ENCODE peak calls at places on chromosomes 4 and X, in seven cellular contexts. G is lower leg skin, N is GM13977, B is BE2C, H is thoracic aorta, J is colonic mucosa, C is neural progenitor cell. R is an unnamed sample.

GRCh38 chr4:172851534-172851933 is 317.1 kb upstream of the GALNT7 start:
- DNase-seq in G (no peak), N (no peak), B (no peak), H (no peak), J (no peak), C (no peak), R (no peak)

GRCh38 chr4:173505924-173506779 is 23.9 kb downstream of the HAND2 start:
- DNase-seq in G (no peak), N (peak), B (peak), H (no peak), J (peak), C (peak), R (peak)

GRCh38 chrX:152991123-152991522 is 2.8 kb downstream of the PNMA5 start:
- DNase-seq in G (no peak), N (peak), B (no peak), H (no peak), J (no peak), C (no peak), R (no peak)

GRCh38 chr4:114082348-114082747 is 102.9 kb upstream of the ARSJ start:
- DNase-seq in G (no peak), N (no peak), B (no peak), H (no peak), J (no peak), C (no peak), R (no peak)

GRCh38 chr4:1193206-1194027 is 21.0 kb upstream of the SPON2 start:
- DNase-seq in G (no peak), N (no peak), B (no peak), H (no peak), J (peak), C (no peak), R (peak)

GRCh38 chrX:154444001-154444754 is at the start of gene FAM50A:
- DNase-seq in G (peak), N (peak), B (peak), H (no peak), J (peak), C (peak), R (no peak)

GRCh38 chrX:1153940-1154339 is 58.5 kb downstream of the CRLF2 start:
- DNase-seq in G (no peak), N (no peak), B (no peak), H (no peak), J (no peak), C (no peak), R (peak)

GRCh38 chr4:146520894-146521542 is 722 bp downstream of the SLC10A7 start:
- DNase-seq in G (peak), N (peak), B (peak), H (no peak), J (peak), C (peak), R (no peak)

GRCh38 chr4:118158946-118159345 is 124.7 kb downstream of the NDST3 start:
- DNase-seq in G (no peak), N (no peak), B (no peak), H (no peak), J (no peak), C (peak), R (no peak)

GRCh38 chr4:107699466-107700206 is 20.4 kb downstream of the PAPSS1 start:
- DNase-seq in G (no peak), N (no peak), B (no peak), H (no peak), J (no peak), C (no peak), R (no peak)

GRCh38 chrX:150034788-150035187 is 96.5 kb upstream of the EOLA2 start:
- DNase-seq in G (no peak), N (no peak), B (no peak), H (no peak), J (no peak), C (no peak), R (no peak)

GRCh38 chr4:26238782-26239647 is 81.8 kb upstream of the RBPJ start:
- DNase-seq in G (no peak), N (no peak), B (no peak), H (no peak), J (peak), C (peak), R (no peak)

GRCh38 chrX:55057691-55058249 is 17.1 kb upstream of the PAGE2B start:
- DNase-seq in G (peak), N (peak), B (peak), H (no peak), J (peak), C (peak), R (no peak)

GRCh38 chrX:118990512-118991227 is 16.3 kb downstream of the LONRF3 start:
- DNase-seq in G (no peak), N (no peak), B (no peak), H (no peak), J (no peak), C (no peak), R (peak)

GRCh38 chrX:128897611-128898010 is 625.7 kb downstream of the SMARCA1 start:
- DNase-seq in G (no peak), N (no peak), B (no peak), H (no peak), J (no peak), C (no peak), R (no peak)

GRCh38 chr4:42703776-42704175 is 46.9 kb upstream of the ATP8A1 start:
- DNase-seq in G (no peak), N (no peak), B (peak), H (no peak), J (no peak), C (no peak), R (no peak)

GRCh38 chrX:32155044-32155638 is 1056.2 kb downstream of the DMD start:
- DNase-seq in G (no peak), N (no peak), B (no peak), H (no peak), J (no peak), C (peak), R (no peak)

GRCh38 chr4:148852092-148852699 is 410.0 kb upstream of the NR3C2 start:
- DNase-seq in G (no peak), N (no peak), B (no peak), H (no peak), J (no peak), C (no peak), R (no peak)

GRCh38 chrX:54043696-54044125 is 562 bp downstream of the PHF8 start:
- DNase-seq in G (peak), N (peak), B (no peak), H (no peak), J (peak), C (peak), R (peak)

GRCh38 chrX:108261541-108262218 is 170.1 kb downstream of the ATG4A start:
- DNase-seq in G (no peak), N (no peak), B (no peak), H (no peak), J (no peak), C (no peak), R (no peak)

DNA sequence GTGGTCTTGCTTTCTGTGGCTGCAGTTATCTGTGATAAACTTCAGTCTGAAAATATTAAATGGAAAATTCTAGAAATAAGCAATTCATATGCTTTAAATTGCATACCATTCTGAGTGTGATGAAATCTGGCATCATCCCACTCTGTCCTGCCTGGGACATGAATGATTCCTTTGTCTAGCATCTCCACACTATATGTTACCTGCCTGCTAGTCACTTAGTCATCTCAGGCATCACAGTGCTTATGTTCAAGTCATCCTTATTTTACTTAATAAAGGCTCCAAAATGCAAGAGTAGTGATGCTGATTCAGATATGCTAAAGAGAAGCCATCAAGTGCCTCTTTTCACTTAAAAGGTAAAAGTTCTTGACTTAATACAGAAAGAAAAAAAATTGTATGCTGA is 14.3 kb upstream of the RAB9B start:
- DNase-seq in G (no peak), N (no peak), B (no peak), H (no peak), J (no peak), C (no peak), R (no peak)
- TF ChIP-seq CTCF in G (no peak), N (no peak), B (no peak), H (no peak), J (no peak), C (no peak), R (no peak)

DNA sequence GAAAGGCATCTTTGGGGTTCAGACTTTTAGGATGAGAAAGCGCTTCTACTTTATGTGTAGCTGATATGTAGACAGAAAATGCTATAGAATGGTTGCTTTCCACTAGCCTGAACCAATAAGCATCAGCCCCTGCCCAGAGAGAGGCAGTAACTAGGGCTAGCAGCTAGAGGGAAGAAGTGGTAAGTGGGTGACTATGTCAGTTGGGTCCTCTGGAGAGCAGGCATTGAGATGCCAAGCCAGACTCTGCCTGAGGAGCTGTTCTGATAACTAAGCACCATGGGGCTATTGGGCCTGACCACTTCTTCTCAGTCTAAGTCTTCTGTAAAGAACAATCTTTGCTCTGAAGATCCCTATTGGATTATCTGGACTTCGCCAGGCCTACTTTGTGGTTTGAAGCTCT is 146.1 kb downstream of the RBM46 start:
- DNase-seq in G (no peak), N (no peak), B (no peak), H (no peak), J (no peak), C (no peak), R (no peak)
- TF ChIP-seq CTCF in G (no peak), N (no peak), B (no peak), H (no peak), J (no peak), C (no peak), R (no peak)

DNA sequence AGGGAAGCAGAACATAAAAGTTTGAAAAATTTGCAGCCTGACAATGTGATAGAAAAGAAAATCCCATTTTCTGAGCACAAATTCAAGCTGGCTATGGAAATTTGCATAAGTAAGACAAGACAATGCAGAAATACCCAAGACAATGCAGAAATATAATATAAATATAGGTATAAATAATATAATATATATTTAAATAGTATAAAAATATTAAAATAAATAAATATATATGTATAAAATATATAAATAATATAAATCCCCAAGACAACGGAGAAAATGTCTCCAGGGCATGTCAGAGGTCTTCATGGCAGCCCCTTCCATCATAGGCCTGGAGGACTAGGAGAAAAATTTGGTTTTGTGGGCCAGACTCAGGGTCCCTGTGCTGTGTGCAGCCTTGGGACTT is 125.0 kb upstream of the AADAT start:
- DNase-seq in G (no peak), N (no peak), B (no peak), H (no peak), J (no peak), C (no peak), R (no peak)
- TF ChIP-seq CTCF in G (no peak), N (no peak), B (no peak), H (no peak), J (no peak), C (no peak), R (no peak)

DNA sequence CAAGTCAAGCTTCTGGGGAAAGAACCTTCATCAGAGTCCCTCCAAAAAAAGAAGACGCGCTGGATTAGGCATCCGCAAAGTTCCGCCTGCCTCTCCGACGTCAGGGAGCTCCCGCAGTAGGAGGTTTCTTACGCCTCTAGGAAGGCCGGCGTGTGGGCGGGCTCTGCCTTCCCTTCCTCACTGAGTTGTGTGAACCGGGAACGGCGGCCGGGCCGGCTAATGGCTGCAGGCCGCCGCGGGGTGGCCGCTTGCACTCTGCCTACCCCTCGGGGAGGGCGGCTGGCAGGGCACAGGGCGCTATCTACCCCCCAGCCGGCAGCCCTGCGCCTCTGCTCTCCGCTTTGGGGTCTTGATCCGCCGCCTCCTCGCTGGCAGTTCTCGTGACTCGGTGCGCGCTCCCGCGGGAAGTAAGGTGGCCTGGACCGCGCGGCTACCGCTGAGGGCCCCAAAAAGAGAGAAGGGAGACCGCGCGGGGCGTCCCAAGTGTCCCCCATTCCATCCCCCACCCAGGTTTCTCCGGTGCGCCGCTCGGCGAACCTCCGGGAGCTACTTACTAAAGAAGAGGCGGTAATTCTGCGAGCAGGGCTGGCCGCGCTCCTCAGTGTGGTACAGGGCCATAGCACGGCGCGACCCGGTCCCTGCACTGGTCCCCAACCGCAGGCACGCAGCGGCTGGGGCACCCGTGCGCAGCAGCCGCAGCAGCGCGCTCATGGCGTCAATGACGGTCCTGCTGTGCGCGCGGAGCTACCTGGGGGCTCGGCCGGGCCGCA is at the start of gene PPA2:
- DNase-seq in G (peak), N (peak), B (peak), H (peak), J (peak), C (peak), R (peak)
- TF ChIP-seq CTCF in G (no peak), N (no peak), B (no peak), H (no peak), J (peak), C (no peak), R (no peak)

GRCh38 chr4:83905952-83906351 is 370.0 kb downstream of the GPAT3 start:
- DNase-seq in G (no peak), N (no peak), B (peak), H (no peak), J (no peak), C (peak), R (no peak)
- TF ChIP-seq CTCF in G (no peak), N (peak), B (peak), H (no peak), J (no peak), C (peak), R (peak)

GRCh38 chr4:158778712-158779111 is 9.9 kb downstream of the FNIP2 start:
- DNase-seq in G (no peak), N (no peak), B (no peak), H (no peak), J (peak), C (no peak), R (no peak)

GRCh38 chr4:158783775-158784174 is 14.9 kb downstream of the FNIP2 start:
- DNase-seq in G (no peak), N (no peak), B (no peak), H (no peak), J (no peak), C (no peak), R (no peak)

GRCh38 chr4:158778065-158778711 is 9.4 kb downstream of the FNIP2 start:
- DNase-seq in G (no peak), N (peak), B (no peak), H (no peak), J (no peak), C (no peak), R (no peak)

GRCh38 chr4:158782539-158783360 is 13.9 kb downstream of the FNIP2 start:
- DNase-seq in G (no peak), N (no peak), B (no peak), H (no peak), J (no peak), C (no peak), R (no peak)

GRCh38 chr4:158781963-158782362 is 13.1 kb downstream of the FNIP2 start:
- DNase-seq in G (no peak), N (no peak), B (no peak), H (no peak), J (no peak), C (no peak), R (no peak)
- TF ChIP-seq CTCF in G (no peak), N (no peak), B (no peak), H (no peak), J (no peak), C (no peak), R (no peak)

GRCh38 chr4:177879851-177880250 is 437.6 kb upstream of the AGA start:
- DNase-seq in G (no peak), N (no peak), B (peak), H (no peak), J (no peak), C (peak), R (no peak)
- TF ChIP-seq CTCF in G (no peak), N (no peak), B (peak), H (no peak), J (no peak), C (peak), R (no peak)

GRCh38 chrX:132954323-132954722 is 4.1 kb downstream of the HS6ST2 start:
- DNase-seq in G (no peak), N (no peak), B (no peak), H (no peak), J (no peak), C (no peak), R (no peak)

GRCh38 chrX:132953358-132953757 is 5.1 kb downstream of the HS6ST2 start:
- DNase-seq in G (no peak), N (no peak), B (peak), H (no peak), J (no peak), C (peak), R (no peak)

DNA sequence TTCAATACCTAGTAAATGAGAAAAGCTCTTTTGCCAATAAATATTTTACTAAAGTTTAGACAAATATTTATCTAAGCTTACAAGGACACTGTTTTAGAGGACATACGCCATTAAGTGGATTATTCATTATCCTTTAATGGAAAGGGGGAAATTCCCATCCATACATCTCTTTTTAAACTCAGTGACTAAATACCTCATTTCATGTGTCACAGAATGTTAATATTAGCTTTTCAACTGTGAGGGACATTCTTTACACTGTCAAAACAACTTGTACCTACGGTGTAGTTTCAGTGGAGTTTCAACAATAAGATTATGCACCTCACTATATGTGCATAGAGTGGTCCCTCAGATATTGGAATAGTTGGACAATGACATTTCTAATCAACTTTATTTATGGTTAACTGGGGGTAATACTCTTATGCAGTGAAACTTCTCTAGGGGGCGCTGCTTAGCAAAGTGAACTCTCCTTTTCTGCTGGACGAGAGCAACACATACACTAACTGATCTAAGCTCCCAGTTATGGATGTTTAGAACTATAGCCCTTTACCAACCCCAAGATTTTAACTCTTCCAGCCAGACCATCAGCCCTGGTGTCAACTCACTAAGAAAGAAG is 9.7 kb downstream of the HS6ST2 start:
- DNase-seq in G (no peak), N (no peak), B (peak), H (no peak), J (no peak), C (peak), R (no peak)
- TF ChIP-seq CTCF in G (no peak), N (no peak), B (peak), H (no peak), J (no peak), C (peak), R (peak)